ENCODE peak calls at places on chromosomes 12 and 14, in six cellular contexts. F is stomach, B is GM12892, O is Peyer's patch, Q is ovary, C is A549. R is an unnamed sample.

GRCh38 chr12:57540998-57541397 is 6.0 kb downstream of the DCTN2 start:
- DNase-seq in F (no peak), O (no peak), C (no peak), Q (no peak), B (no peak), R (no peak)

GRCh38 chr12:118055865-118056773 is 4.9 kb downstream of the WSB2 start:
- DNase-seq in F (peak; percentile 63), O (no peak), B (no peak), C (peak; percentile 68), Q (no peak), R (no peak)

GRCh38 chr14:102180248-102180998 is 40.7 kb downstream of the WDR20 start:
- DNase-seq in C (no peak), Q (no peak), O (no peak), F (no peak), B (no peak), R (peak; percentile 12)

GRCh38 chr12:92123780-92124707 is 21.6 kb downstream of the BTG1 start:
- DNase-seq in Q (no peak), F (no peak), C (no peak), B (no peak), O (no peak), R (peak; percentile 5)

GRCh38 chr14:105739331-105740102 is 213.1 kb downstream of the TMEM121 start:
- DNase-seq in C (no peak), F (no peak), Q (no peak), O (no peak), B (no peak), R (no peak)

GRCh38 chr12:127145929-127146789 is 1120.8 kb upstream of the TMEM132C start:
- DNase-seq in C (peak; percentile 86), O (peak; percentile 32), F (peak; percentile 69), Q (peak; percentile 75), B (no peak), R (peak; percentile 6)

GRCh38 chr12:82672811-82673495 is 13.8 kb upstream of the TMTC2 start:
- DNase-seq in Q (no peak), C (no peak), B (no peak), O (no peak), F (no peak), R (no peak)

GRCh38 chr12:48788852-48789775 is at the start of gene ADCY6:
- DNase-seq in C (peak; percentile 72), F (peak; percentile 87), B (no peak), Q (peak; percentile 84), O (no peak), R (no peak)

GRCh38 chr14:61512508-61512907 is 182.8 kb upstream of the HIF1A start:
- DNase-seq in C (no peak), F (no peak), B (no peak), O (no peak), Q (no peak), R (no peak)

GRCh38 chr12:77772606-77773298 is 57.9 kb upstream of the NAV3 start:
- DNase-seq in B (no peak), Q (no peak), O (no peak), C (no peak), F (no peak), R (no peak)

GRCh38 chr14:72590577-72590976 is 303.3 kb downstream of the DPF3 start:
- DNase-seq in F (no peak), B (no peak), O (peak; percentile 66), C (no peak), Q (no peak), R (no peak)

GRCh38 chr12:56258068-56258819 is at the start of gene ANKRD52:
- DNase-seq in Q (peak; percentile 73), B (peak; percentile 96), C (peak; percentile 80), F (peak; percentile 78), O (peak; percentile 75), R (peak; percentile 88)

GRCh38 chr12:52211716-52212585 is 20.1 kb upstream of the KRT80 start:
- DNase-seq in Q (peak; percentile 6), O (no peak), B (no peak), C (no peak), F (no peak), R (no peak)

GRCh38 chr12:101941306-101942000 is 64.1 kb downstream of the DRAM1 start:
- DNase-seq in B (no peak), Q (no peak), F (no peak), C (no peak), O (no peak), R (no peak)

GRCh38 chr12:24902521-24903304 is 46.2 kb downstream of the BCAT1 start:
- DNase-seq in Q (no peak), B (peak; percentile 38), C (no peak), O (no peak), F (no peak), R (peak; percentile 64)

GRCh38 chr12:49794021-49794420 is 34.2 kb downstream of the NCKAP5L start:
- DNase-seq in Q (no peak), O (no peak), B (no peak), C (no peak), F (no peak), R (no peak)

GRCh38 chr14:70748422-70748821 is 60.9 kb downstream of the MAP3K9 start:
- DNase-seq in Q (no peak), O (no peak), B (no peak), F (no peak), C (no peak), R (no peak)

GRCh38 chr12:85253823-85254222 is 26.2 kb upstream of the ALX1 start:
- DNase-seq in B (no peak), O (no peak), F (no peak), Q (no peak), C (peak; percentile 74), R (no peak)

GRCh38 chr12:96069511-96070231 is 34.3 kb upstream of the LTA4H start:
- DNase-seq in F (no peak), O (no peak), B (no peak), Q (no peak), C (no peak), R (no peak)

GRCh38 chr14:87170179-87170578 is 822.8 kb downstream of the GALC start:
- DNase-seq in O (no peak), F (no peak), C (no peak), B (no peak), Q (no peak), R (no peak)

GRCh38 chr12:23525450-23526072 is 423.9 kb downstream of the SOX5 start:
- DNase-seq in C (no peak), B (no peak), Q (no peak), O (no peak), F (no peak), R (no peak)

GRCh38 chr12:25840678-25841077 is 117.8 kb upstream of the RASSF8 start:
- DNase-seq in B (no peak), C (no peak), Q (no peak), O (no peak), F (no peak), R (no peak)

GRCh38 chr12:27112891-27113290 is 30.5 kb upstream of the C12orf71 start:
- DNase-seq in C (no peak), F (no peak), O (no peak), B (no peak), Q (no peak), R (no peak)

GRCh38 chr12:10967409-10967808 is 19.3 kb downstream of the TAS2R50 start:
- DNase-seq in O (no peak), Q (no peak), B (no peak), F (no peak), C (no peak), R (no peak)

GRCh38 chr12:52059582-52060497 is 8.6 kb downstream of the NR4A1 start:
- DNase-seq in F (no peak), C (peak; percentile 93), Q (peak; percentile 82), B (no peak), O (no peak), R (no peak)

GRCh38 chr12:21657336-21658077 is at the start of gene LDHB:
- DNase-seq in B (peak; percentile 61), Q (peak; percentile 97), C (peak; percentile 98), O (peak; percentile 97), F (peak; percentile 94), R (peak; percentile 93)

GRCh38 chr12:94098466-94098865 is 49.9 kb upstream of the PLXNC1 start:
- DNase-seq in Q (no peak), C (no peak), B (no peak), F (no peak), O (no peak), R (no peak)

GRCh38 chr12:15163577-15163976 is 57.6 kb downstream of the RERG start:
- DNase-seq in Q (no peak), O (no peak), B (no peak), F (no peak), C (no peak), R (no peak)
- TF ChIP-seq POLR2A in Q (no peak), O (no peak), B (no peak), F (no peak), C (no peak), R (no peak)

GRCh38 chr12:121801601-121802484 is 2.0 kb upstream of the SETD1B start:
- DNase-seq in O (no peak), C (no peak), B (no peak), F (no peak), Q (no peak), R (peak; percentile 83)

GRCh38 chr12:121799842-121800693 is 3.7 kb upstream of the SETD1B start:
- DNase-seq in O (peak; percentile 79), F (peak; percentile 90), C (peak; percentile 91), Q (peak; percentile 96), B (peak; percentile 78), R (peak; percentile 95)

GRCh38 chr12:121802485-121802842 is 1.3 kb upstream of the SETD1B start:
- DNase-seq in B (no peak), Q (no peak), C (no peak), O (no peak), F (no peak), R (no peak)

GRCh38 chr12:121799175-121799841 is 4.5 kb upstream of the SETD1B start:
- DNase-seq in C (peak; percentile 94), F (peak; percentile 61), Q (peak; percentile 74), B (peak; percentile 59), O (no peak), R (peak; percentile 90)

GRCh38 chr12:121800694-121801600 is 2.9 kb upstream of the SETD1B start:
- DNase-seq in O (no peak), Q (peak; percentile 70), B (no peak), C (peak; percentile 80), F (peak; percentile 83), R (peak; percentile 90)
- TF ChIP-seq POLR2A in O (peak; percentile 84), Q (peak; percentile 35), B (peak; percentile 80), C (peak; percentile 22), F (no peak), R (peak; percentile 57)

GRCh38 chr12:128814411-128815261 is 9.1 kb downstream of the SLC15A4 start:
- DNase-seq in C (no peak), B (no peak), Q (no peak), F (peak; percentile 5), O (no peak), R (no peak)
- TF ChIP-seq POLR2A in C (no peak), B (no peak), Q (no peak), F (no peak), O (no peak), R (no peak)

GRCh38 chr12:108560752-108561719 is at the start of gene SART3:
- DNase-seq in Q (peak; percentile 73), B (peak; percentile 74), O (peak; percentile 73), C (peak; percentile 93), F (peak; percentile 75), R (peak; percentile 94)

GRCh38 chr12:108563804-108564151 is 1.4 kb downstream of the ISCU start:
- DNase-seq in Q (no peak), F (no peak), C (no peak), B (no peak), O (no peak), R (no peak)

GRCh38 chr12:108563135-108563803 is 873 bp downstream of the ISCU start:
- DNase-seq in Q (peak; percentile 86), C (peak; percentile 89), F (peak; percentile 81), B (peak; percentile 57), O (peak; percentile 90), R (peak; percentile 94)

GRCh38 chr12:108561852-108562347 is 496 bp upstream of the ISCU start:
- DNase-seq in O (no peak), F (no peak), C (no peak), B (no peak), Q (no peak), R (no peak)

GRCh38 chr12:108562348-108563134 is at the start of gene ISCU:
- DNase-seq in B (peak; percentile 88), Q (peak; percentile 98), F (peak; percentile 98), C (peak; percentile 99), O (peak; percentile 96), R (peak; percentile 98)
- TF ChIP-seq POLR2A in B (peak; percentile 88), Q (peak; percentile 92), F (no peak), C (peak; percentile 97), O (peak; percentile 73), R (peak; percentile 93)